ENCODE peak calls at places on chromosomes 16 and 17, in nine cellular contexts. N is thyroid gland, C is A549, B is Peyer's patch, O is right lobe of liver, I is endothelial cell of umbilical vein, F is HCT116, W is HepG2, Y is uterus. J is an unnamed sample.

GRCh38 chr16:55045329-55046145 is 114.9 kb downstream of the IRX5 start:
- DNase-seq in B (no peak), W (no peak), C (no peak), N (no peak), Y (no peak), O (no peak), F (no peak), I (no peak), J (no peak)

GRCh38 chr16:87947356-87948118 is 3.7 kb upstream of the BANP start:
- DNase-seq in O (no peak), C (no peak), I (no peak), Y (no peak), B (no peak), N (peak; percentile 62), W (no peak), F (no peak), J (no peak)

GRCh38 chr16:49250689-49251088 is 30.9 kb downstream of the CBLN1 start:
- DNase-seq in I (no peak), W (no peak), O (no peak), F (no peak), Y (no peak), C (no peak), B (no peak), N (no peak), J (no peak)

GRCh38 chr16:17265177-17265576 is 205.6 kb downstream of the XYLT1 start:
- DNase-seq in F (no peak), B (no peak), W (no peak), O (no peak), Y (no peak), I (no peak), N (no peak), C (no peak), J (no peak)

GRCh38 chr17:2239882-2240430 is 63.6 kb downstream of the SMG6 start:
- DNase-seq in B (no peak), W (no peak), F (no peak), I (peak; percentile 92), N (peak; percentile 26), C (peak; percentile 50), Y (peak; percentile 75), O (no peak), J (peak; percentile 76)

GRCh38 chr17:51597340-51597739 is 337.0 kb downstream of the UTP18 start:
- DNase-seq in Y (no peak), I (no peak), O (no peak), N (no peak), B (no peak), W (no peak), C (no peak), F (no peak), J (no peak)

GRCh38 chr16:78461087-78461486 is 361.6 kb downstream of the WWOX start:
- DNase-seq in B (no peak), Y (no peak), F (no peak), I (no peak), W (no peak), N (no peak), O (no peak), C (no peak), J (no peak)

GRCh38 chr17:75889454-75889853 is 7.3 kb downstream of the TRIM65 start:
- DNase-seq in I (no peak), B (no peak), Y (no peak), N (no peak), O (no peak), F (no peak), W (no peak), C (no peak), J (no peak)

GRCh38 chr16:85048921-85049562 is 21.4 kb downstream of the KIAA0513 start:
- DNase-seq in O (no peak), I (no peak), C (no peak), B (no peak), F (no peak), Y (no peak), W (no peak), N (no peak), J (no peak)

GRCh38 chr16:87062569-87063442 is 254.4 kb downstream of the C16orf95 start:
- DNase-seq in Y (no peak), W (peak; percentile 49), C (peak; percentile 91), N (peak; percentile 48), I (peak; percentile 88), B (peak; percentile 63), F (peak; percentile 62), O (peak; percentile 56), J (peak; percentile 80)

GRCh38 chr17:4485676-4486646 is 12.7 kb upstream of the SPNS2 start:
- DNase-seq in C (no peak), B (no peak), Y (no peak), O (no peak), N (no peak), W (no peak), I (no peak), F (no peak), J (no peak)

GRCh38 chr17:58113947-58114346 is 30.7 kb downstream of the DYNLL2 start:
- DNase-seq in N (no peak), C (no peak), Y (no peak), F (no peak), O (no peak), I (no peak), W (no peak), B (no peak), J (no peak)

GRCh38 chr16:67659675-67660563 is at the start of gene ACD:
- DNase-seq in I (peak; percentile 92), N (peak; percentile 87), C (peak; percentile 97), B (peak; percentile 94), W (peak; percentile 89), Y (peak; percentile 94), O (peak; percentile 93), F (peak; percentile 79), J (peak; percentile 93)

GRCh38 chr17:56629450-56630187 is 36.1 kb downstream of the NOG start:
- DNase-seq in Y (no peak), F (peak; percentile 31), I (no peak), C (peak; percentile 77), W (peak; percentile 10), B (no peak), O (no peak), N (no peak), J (no peak)

GRCh38 chr16:87218281-87219055 is 98.7 kb downstream of the C16orf95 start:
- DNase-seq in W (no peak), B (no peak), F (no peak), Y (no peak), C (no peak), I (no peak), N (no peak), O (no peak), J (no peak)

GRCh38 chr17:48626470-48627241 is 498 bp upstream of the HOXB9 start:
- DNase-seq in O (no peak), I (peak; percentile 22), Y (no peak), B (peak; percentile 81), F (peak; percentile 88), W (no peak), N (no peak), C (peak; percentile 86), J (no peak)

GRCh38 chr16:27633721-27634120 is 83.8 kb downstream of the KATNIP start:
- DNase-seq in W (no peak), F (no peak), Y (no peak), C (no peak), I (no peak), B (no peak), N (no peak), O (no peak), J (no peak)

GRCh38 chr16:48503779-48504178 is 106.2 kb downstream of the N4BP1 start:
- DNase-seq in Y (peak; percentile 66), C (no peak), F (no peak), O (no peak), W (no peak), B (no peak), N (peak; percentile 35), I (no peak), J (peak; percentile 70)

GRCh38 chr16:22010902-22011301 is 3.0 kb downstream of the MOSMO start:
- DNase-seq in W (no peak), O (no peak), C (no peak), I (no peak), N (no peak), Y (no peak), B (no peak), F (no peak), J (no peak)

GRCh38 chr16:85838381-85838780 is 38.9 kb downstream of the COX4I1 start:
- DNase-seq in W (no peak), B (no peak), I (no peak), C (no peak), N (no peak), F (no peak), O (no peak), Y (no peak), J (no peak)

GRCh38 chr16:59665618-59666220 is 931.6 kb upstream of the GOT2 start:
- DNase-seq in C (no peak), I (no peak), F (no peak), W (no peak), N (no peak), O (no peak), Y (no peak), B (no peak), J (no peak)

DNA sequence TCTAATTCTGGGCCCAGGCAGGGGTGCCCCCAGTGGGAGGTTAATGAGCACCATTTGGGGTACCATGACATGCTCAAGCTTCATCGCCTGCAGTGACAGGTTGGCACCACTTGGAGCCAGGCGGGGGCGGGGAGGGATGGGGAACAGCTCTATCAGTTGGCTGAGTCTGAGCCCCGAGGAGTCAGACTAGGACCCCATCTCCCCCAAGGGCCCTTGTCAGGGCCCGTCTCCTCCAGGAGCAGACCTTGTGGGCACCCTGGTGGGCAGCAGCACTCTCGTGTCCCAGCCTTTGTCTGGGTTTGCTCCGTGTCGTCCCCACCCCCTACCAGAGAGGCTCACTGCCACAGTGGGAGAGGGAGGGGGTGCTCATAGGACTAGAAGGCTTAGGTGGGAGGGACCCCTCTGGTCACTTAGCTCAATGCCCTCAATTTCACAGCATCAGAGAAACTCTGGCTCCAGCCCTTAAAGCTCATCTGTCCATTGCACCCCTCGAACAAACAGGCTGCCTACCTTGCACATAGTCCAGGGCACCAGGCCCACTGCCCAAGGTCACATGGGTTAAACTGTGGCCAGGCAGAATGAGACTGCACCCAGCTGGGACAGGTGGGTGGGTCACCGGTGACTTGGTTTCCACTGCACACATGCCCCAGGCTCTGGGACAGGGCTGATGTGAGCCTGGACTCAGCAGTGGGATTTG is 4.1 kb downstream of the PPP1R9B start:
- DNase-seq in O (peak; percentile 70), C (no peak), F (no peak), Y (no peak), B (peak; percentile 52), N (no peak), W (no peak), I (no peak), J (peak; percentile 67)
- H3K4me1 ChIP-seq in O (peaks cover 35% of the 10 kb centered on the region), C (peaks cover 41% of the 10 kb centered on the region), F (peaks cover 10% of the 10 kb centered on the region), Y (no peaks in the 10 kb centered on the region), B (peaks cover 49% of the 10 kb centered on the region), N (peaks cover 32% of the 10 kb centered on the region), W (peaks cover 46% of the 10 kb centered on the region), I (peaks cover 38% of the 10 kb centered on the region), J (peaks cover 64% of the 10 kb centered on the region)

GRCh38 chr17:66711936-66712335 is 123.0 kb upstream of the CACNG5 start:
- DNase-seq in C (no peak), O (no peak), B (peak; percentile 57), F (no peak), I (no peak), W (peak; percentile 71), N (peak; percentile 80), Y (no peak), J (no peak)
- H3K4me3 ChIP-seq in C (no peak overlapping the region), O (no peak overlapping the region), B (no peak overlapping the region), F (no peak overlapping the region), I (no peak overlapping the region), W (no peak overlapping the region), N (no peak overlapping the region), Y (no peak overlapping the region), J (no peak overlapping the region)

GRCh38 chr17:18087610-18088491 is at the start of gene DRG2:
- DNase-seq in N (peak; percentile 92), B (peak; percentile 94), C (peak; percentile 98), I (peak; percentile 95), F (peak; percentile 83), Y (peak; percentile 95), O (peak; percentile 93), W (peak; percentile 94), J (peak; percentile 95)
- TF ChIP-seq POLR2A in N (peak; percentile 36), B (peak; percentile 56), C (peak; percentile 80), I (peak; percentile 54), F (peak; percentile 73), Y (no peak), O (no peak), W (peak; percentile 76), J (peak; percentile 57)

GRCh38 chr17:42521036-42521435 is 15.0 kb upstream of the NAGLU start:
- DNase-seq in F (no peak), I (peak; percentile 39), W (no peak), Y (no peak), N (no peak), C (no peak), B (no peak), O (no peak), J (no peak)
- H3K4me1 ChIP-seq in F (peaks cover 46% of the 10 kb centered on the region), I (peaks cover 59% of the 10 kb centered on the region), W (peaks cover 81% of the 10 kb centered on the region), Y (peaks cover 65% of the 10 kb centered on the region), N (peaks cover 24% of the 10 kb centered on the region), C (peaks cover 63% of the 10 kb centered on the region), B (no peaks in the 10 kb centered on the region), O (peaks cover 28% of the 10 kb centered on the region), J (peaks cover 68% of the 10 kb centered on the region)